ENCODE peak calls at places on chromosome 19, in four cellular contexts. One of them, this sample, is unnamed.

GRCh38 chr19:5680437-5681368 is at the start of the genes HSD11B1L and MICOS13:
- DNase-seq in GM12878: peak; percentile 95
- DNase-seq in HEK293T: peak; percentile 95
- DNase-seq in NT2/D1: peak; percentile 98
- DNase-seq in this sample: peak; percentile 97

GRCh38 chr19:16660763-16661479 is at the start of gene TMEM38A:
- DNase-seq in GM12878: no peak
- DNase-seq in HEK293T: peak; percentile 30
- DNase-seq in NT2/D1: no peak
- DNase-seq in this sample: no peak

GRCh38 chr19:31110331-31110730 is 238.9 kb downstream of the TSHZ3 start:
- DNase-seq in GM12878: no peak
- DNase-seq in HEK293T: no peak
- DNase-seq in NT2/D1: no peak
- DNase-seq in this sample: no peak

GRCh38 chr19:53492153-53492552 is 24.6 kb downstream of the ZNF813 start:
- DNase-seq in GM12878: no peak
- DNase-seq in HEK293T: no peak
- DNase-seq in NT2/D1: no peak
- DNase-seq in this sample: no peak

GRCh38 chr19:55579766-55580621 is 654 bp downstream of the ZNF579 start:
- DNase-seq in GM12878: no peak
- DNase-seq in HEK293T: no peak
- DNase-seq in NT2/D1: no peak
- DNase-seq in this sample: peak; percentile 16

GRCh38 chr19:5805465-5806132 is 732 bp downstream of the NRTN start:
- DNase-seq in GM12878: no peak
- DNase-seq in HEK293T: peak; percentile 85
- DNase-seq in NT2/D1: peak; percentile 72
- DNase-seq in this sample: peak; percentile 65

GRCh38 chr19:51788029-51788428 is 6.9 kb upstream of the FPR3 start:
- DNase-seq in GM12878: no peak
- DNase-seq in HEK293T: no peak
- DNase-seq in NT2/D1: no peak
- DNase-seq in this sample: no peak

GRCh38 chr19:49786432-49786831 is 19.6 kb downstream of the AP2A1 start:
- DNase-seq in GM12878: no peak
- DNase-seq in HEK293T: no peak
- DNase-seq in NT2/D1: no peak
- DNase-seq in this sample: no peak

GRCh38 chr19:7500811-7501450 is 12.1 kb upstream of the PEX11G start:
- DNase-seq in GM12878: no peak
- DNase-seq in HEK293T: peak; percentile 82
- DNase-seq in NT2/D1: peak; percentile 55
- DNase-seq in this sample: peak; percentile 35

GRCh38 chr19:313169-313987 is 22.2 kb upstream of the PLPP2 start:
- DNase-seq in GM12878: no peak
- DNase-seq in HEK293T: no peak
- DNase-seq in NT2/D1: no peak
- DNase-seq in this sample: no peak

GRCh38 chr19:16403151-16403977 is 68.4 kb downstream of the EPS15L1 start:
- DNase-seq in GM12878: no peak
- DNase-seq in HEK293T: no peak
- DNase-seq in NT2/D1: no peak
- DNase-seq in this sample: no peak

GRCh38 chr19:10544242-10544752 is 593 bp downstream of the ATG4D start:
- DNase-seq in GM12878: no peak
- DNase-seq in HEK293T: no peak
- DNase-seq in NT2/D1: no peak
- DNase-seq in this sample: no peak

GRCh38 chr19:48806518-48806817 is 4.4 kb downstream of the BCAT2 start:
- DNase-seq in GM12878: no peak
- DNase-seq in HEK293T: no peak
- DNase-seq in NT2/D1: no peak
- DNase-seq in this sample: no peak

GRCh38 chr19:32857584-32857983 is 12.0 kb downstream of the SLC7A9 start:
- DNase-seq in GM12878: no peak
- DNase-seq in HEK293T: no peak
- DNase-seq in NT2/D1: no peak
- DNase-seq in this sample: no peak

GRCh38 chr19:30226464-30227070 is 145.6 kb upstream of the ZNF536 start:
- DNase-seq in GM12878: no peak
- DNase-seq in HEK293T: peak; percentile 43
- DNase-seq in NT2/D1: no peak
- DNase-seq in this sample: no peak

GRCh38 chr19:5131866-5132561 is 163.1 kb downstream of the KDM4B start:
- DNase-seq in GM12878: no peak
- DNase-seq in HEK293T: no peak
- DNase-seq in NT2/D1: no peak
- DNase-seq in this sample: no peak

GRCh38 chr19:18895828-18896341 is at the start of gene CERS1:
- DNase-seq in GM12878: no peak
- DNase-seq in HEK293T: peak; percentile 72
- DNase-seq in NT2/D1: no peak
- DNase-seq in this sample: no peak

GRCh38 chr19:17841810-17842662 is 5.7 kb downstream of the JAK3 start:
- DNase-seq in GM12878: no peak
- DNase-seq in HEK293T: peak; percentile 97
- DNase-seq in NT2/D1: peak; percentile 95
- DNase-seq in this sample: no peak

GRCh38 chr19:49677901-49678674 is 1.0 kb downstream of the PRMT1 start:
- DNase-seq in GM12878: no peak
- DNase-seq in HEK293T: peak; percentile 53
- DNase-seq in NT2/D1: peak; percentile 69
- DNase-seq in this sample: peak; percentile 74

GRCh38 chr19:49145485-49146407 is 9.4 kb downstream of the HRC start:
- DNase-seq in GM12878: peak; percentile 13
- DNase-seq in HEK293T: peak; percentile 74
- DNase-seq in NT2/D1: peak; percentile 84
- DNase-seq in this sample: peak; percentile 48

GRCh38 chr19:11221082-11221598 is 18.3 kb upstream of the ANGPTL8 start:
- DNase-seq in GM12878: no peak
- DNase-seq in HEK293T: no peak
- DNase-seq in NT2/D1: no peak
- DNase-seq in this sample: no peak

GRCh38 chr19:35592226-35592625 is 6.3 kb downstream of the PMIS2 start:
- DNase-seq in GM12878: no peak
- DNase-seq in HEK293T: peak; percentile 60
- DNase-seq in NT2/D1: peak; percentile 36
- DNase-seq in this sample: peak; percentile 53
- TF ChIP-seq SUZ12 in GM12878: no peak
- TF ChIP-seq SUZ12 in HEK293T: no peak
- TF ChIP-seq SUZ12 in NT2/D1: no peak
- TF ChIP-seq SUZ12 in this sample: no peak

GRCh38 chr19:3163230-3163886 is 15.2 kb upstream of the S1PR4 start:
- DNase-seq in GM12878: no peak
- DNase-seq in HEK293T: peak; percentile 88
- DNase-seq in NT2/D1: peak; percentile 70
- DNase-seq in this sample: peak; percentile 46

GRCh38 chr19:3161453-3161852 is 17.1 kb upstream of the S1PR4 start:
- DNase-seq in GM12878: no peak
- DNase-seq in HEK293T: no peak
- DNase-seq in NT2/D1: no peak
- DNase-seq in this sample: no peak

GRCh38 chr19:3160219-3160618 is 18.4 kb upstream of the S1PR4 start:
- DNase-seq in GM12878: no peak
- DNase-seq in HEK293T: no peak
- DNase-seq in NT2/D1: no peak
- DNase-seq in this sample: no peak

GRCh38 chr19:3163943-3164342 is 14.6 kb upstream of the S1PR4 start:
- DNase-seq in GM12878: no peak
- DNase-seq in HEK293T: no peak
- DNase-seq in NT2/D1: no peak
- DNase-seq in this sample: no peak

DNA sequence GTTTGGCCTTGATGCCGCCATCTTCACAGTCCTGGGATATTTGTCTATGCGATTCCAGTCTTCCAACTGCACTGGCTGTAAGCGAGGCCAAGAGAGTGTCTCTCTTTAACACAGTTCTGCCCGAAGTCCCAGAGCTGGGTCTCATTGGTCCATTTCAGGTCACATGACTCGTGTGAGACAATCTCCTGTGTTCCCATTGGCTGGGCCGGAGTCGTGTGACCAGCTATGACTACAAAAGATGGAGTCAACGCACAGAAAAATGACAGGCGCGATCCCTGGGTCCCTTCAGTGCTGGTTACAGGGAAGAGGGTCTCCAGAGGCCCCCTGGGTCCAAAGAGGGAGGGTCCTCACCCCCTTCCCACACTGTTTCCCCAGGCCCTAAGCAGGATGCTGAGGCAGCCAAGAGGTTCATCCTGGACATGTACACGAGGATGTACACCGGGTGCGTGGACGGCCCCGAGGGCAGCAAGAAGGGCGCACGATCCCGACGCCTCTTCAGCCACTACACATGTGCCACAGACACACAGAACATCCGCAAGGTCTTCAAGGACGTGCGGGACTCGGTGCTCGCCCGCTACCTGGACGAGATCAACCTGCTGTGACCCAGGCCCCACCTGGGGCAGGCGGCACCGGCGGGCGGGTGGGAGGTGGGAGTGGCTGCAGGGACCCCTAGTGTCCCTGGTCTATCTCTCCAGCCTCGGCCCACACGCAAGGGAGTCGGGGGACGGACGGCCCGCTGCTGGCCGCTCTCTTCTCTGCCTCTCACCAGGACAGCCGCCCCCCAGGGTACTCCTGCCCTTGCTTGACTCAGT is 15.9 kb upstream of the S1PR4 start:
- DNase-seq in GM12878: no peak
- DNase-seq in HEK293T: no peak
- DNase-seq in NT2/D1: no peak
- DNase-seq in this sample: peak; percentile 44
- TF ChIP-seq SUZ12 in GM12878: no peak
- TF ChIP-seq SUZ12 in HEK293T: no peak
- TF ChIP-seq SUZ12 in NT2/D1: no peak
- TF ChIP-seq SUZ12 in this sample: no peak

GRCh38 chr19:41987141-41987860 is 6.7 kb downstream of the ATP1A3 start:
- DNase-seq in GM12878: no peak
- DNase-seq in HEK293T: no peak
- DNase-seq in NT2/D1: no peak
- DNase-seq in this sample: no peak
- TF ChIP-seq SUZ12 in GM12878: no peak
- TF ChIP-seq SUZ12 in HEK293T: no peak
- TF ChIP-seq SUZ12 in NT2/D1: no peak
- TF ChIP-seq SUZ12 in this sample: no peak

GRCh38 chr19:44401108-44401786 is at the start of gene ZNF285:
- DNase-seq in GM12878: peak; percentile 1
- DNase-seq in HEK293T: peak; percentile 53
- DNase-seq in NT2/D1: peak; percentile 94
- DNase-seq in this sample: peak; percentile 84

GRCh38 chr19:44401787-44402115 is 343 bp upstream of the ZNF285 start:
- DNase-seq in GM12878: no peak
- DNase-seq in HEK293T: no peak
- DNase-seq in NT2/D1: no peak
- DNase-seq in this sample: no peak
- TF ChIP-seq SUZ12 in GM12878: no peak
- TF ChIP-seq SUZ12 in HEK293T: no peak
- TF ChIP-seq SUZ12 in NT2/D1: no peak
- TF ChIP-seq SUZ12 in this sample: no peak

DNA sequence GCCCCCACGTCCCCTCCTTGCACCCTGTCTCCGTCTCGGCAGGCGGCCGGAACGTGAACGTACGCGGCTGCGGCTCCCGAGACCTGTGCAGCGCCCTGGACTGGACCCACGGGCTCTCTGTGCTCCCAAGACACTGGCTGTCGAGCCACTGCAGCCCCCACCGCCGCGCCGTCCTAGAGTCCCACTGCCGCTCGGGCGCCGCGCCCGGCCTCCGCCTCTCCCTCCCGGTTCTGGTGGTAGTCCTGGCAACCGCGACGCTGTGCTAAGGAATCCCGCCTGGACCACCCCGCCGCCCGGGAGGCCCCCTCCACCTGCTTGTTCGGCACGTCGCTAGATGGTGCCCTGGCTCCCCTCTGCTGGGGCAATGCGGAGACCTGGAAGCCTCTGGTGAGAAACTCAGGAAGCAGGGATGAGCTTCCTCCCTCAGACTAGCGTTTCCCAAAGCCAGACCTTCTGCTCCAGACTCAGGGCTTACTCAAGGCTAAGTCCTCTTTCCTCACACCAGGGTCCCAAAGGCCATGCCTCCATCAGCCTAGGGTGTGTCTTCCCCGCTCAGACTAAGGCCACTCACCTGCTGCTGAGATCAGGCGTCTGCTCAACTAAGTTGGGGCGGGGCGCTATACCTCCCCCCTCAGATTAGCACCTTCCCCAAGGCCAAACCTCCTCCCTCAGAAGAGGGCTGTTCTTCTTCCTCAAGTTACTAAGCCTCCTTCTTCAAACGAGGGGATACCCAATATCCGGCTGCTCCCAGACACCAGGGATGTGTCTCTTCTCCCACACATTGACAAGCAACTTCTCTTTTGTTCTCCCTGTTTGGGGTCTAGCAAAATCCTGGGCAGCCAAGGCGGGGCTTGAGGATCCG is 16.1 kb upstream of the IRGC start:
- DNase-seq in GM12878: no peak
- DNase-seq in HEK293T: no peak
- DNase-seq in NT2/D1: peak; percentile 23
- DNase-seq in this sample: no peak
- TF ChIP-seq SUZ12 in GM12878: no peak
- TF ChIP-seq SUZ12 in HEK293T: no peak
- TF ChIP-seq SUZ12 in NT2/D1: no peak
- TF ChIP-seq SUZ12 in this sample: no peak

DNA sequence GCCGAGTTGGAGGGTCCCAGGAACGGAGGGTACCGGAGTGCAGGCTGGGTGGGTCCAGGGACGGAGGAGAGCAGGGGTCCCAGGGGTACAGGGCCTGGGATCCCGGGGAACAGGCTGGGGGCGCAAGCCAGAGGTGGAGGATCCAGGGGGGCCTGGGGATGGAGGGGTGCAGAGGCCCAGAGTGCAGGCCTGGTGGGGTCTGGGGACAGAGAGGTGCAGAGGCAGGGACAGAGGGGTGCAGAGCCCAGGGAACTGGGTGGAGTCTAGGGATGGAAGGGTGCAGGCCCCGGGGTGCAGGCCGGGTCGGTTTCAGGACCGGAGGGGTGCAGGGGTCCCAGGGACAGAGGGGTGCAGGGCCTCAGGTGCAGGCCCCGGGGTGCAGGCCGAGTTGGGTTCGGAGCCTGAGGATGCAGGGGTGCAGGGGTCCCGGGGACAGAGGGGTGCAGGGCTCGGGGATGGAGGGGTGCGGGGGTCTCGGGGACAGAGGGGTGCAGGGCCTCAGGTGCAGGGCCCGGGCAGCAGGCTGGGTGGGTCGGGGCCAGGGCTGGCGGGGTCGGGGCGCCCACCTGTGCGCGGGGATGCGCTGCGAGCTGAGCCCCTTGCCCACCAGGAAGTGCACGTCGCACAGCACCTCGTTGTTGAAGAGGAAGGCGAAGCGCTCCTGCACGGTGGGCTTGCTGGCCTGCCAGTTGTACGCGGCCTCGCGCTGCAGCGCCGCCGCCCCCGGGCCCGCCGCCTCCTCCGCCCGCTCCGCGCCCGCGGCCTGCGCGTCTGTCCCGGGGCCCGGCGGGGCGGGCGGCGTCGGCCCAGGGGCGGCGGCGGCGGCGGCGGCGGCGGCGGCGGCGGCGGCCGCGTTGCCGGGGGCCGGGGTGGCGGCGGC is 543 bp downstream of the BTBD2 start:
- DNase-seq in GM12878: no peak
- DNase-seq in HEK293T: no peak
- DNase-seq in NT2/D1: no peak
- DNase-seq in this sample: no peak
- TF ChIP-seq SUZ12 in GM12878: no peak
- TF ChIP-seq SUZ12 in HEK293T: no peak
- TF ChIP-seq SUZ12 in NT2/D1: no peak
- TF ChIP-seq SUZ12 in this sample: no peak

This sample was measured in HepG2.